ENCODE peak calls at places on chromosomes 2 and 18, in five cellular contexts. X, U, R, Y and P are unnamed samples.

GRCh38 chr2:74540291-74540690 is 10.6 kb downstream of the HTRA2 start:
- DNase-seq in X (peak), U (no peak), R (no peak), Y (no peak), P (no peak)

GRCh38 chr2:205748660-205749059 is 66.4 kb downstream of the NRP2 start:
- DNase-seq in X (no peak), U (peak), R (no peak), Y (no peak), P (peak)

GRCh38 chr2:40287201-40287600 is 164.7 kb downstream of the SLC8A1 start:
- DNase-seq in X (no peak), U (no peak), R (no peak), Y (no peak), P (no peak)

GRCh38 chr2:11482473-11483031 is 16.6 kb upstream of the E2F6 start:
- DNase-seq in X (no peak), U (no peak), R (peak), Y (no peak), P (no peak)

GRCh38 chr2:158637357-158637756 is 157.8 kb upstream of the DAPL1 start:
- DNase-seq in X (no peak), U (no peak), R (no peak), Y (no peak), P (no peak)

GRCh38 chr2:237919593-237919992 is 47.2 kb upstream of the UBE2F start:
- DNase-seq in X (no peak), U (no peak), R (peak), Y (no peak), P (no peak)

GRCh38 chr2:71358931-71359671 is 27.5 kb downstream of the ZNF638 start:
- DNase-seq in X (no peak), U (no peak), R (no peak), Y (no peak), P (no peak)

GRCh38 chr2:119960821-119961220 is 52.1 kb upstream of the EPB41L5 start:
- DNase-seq in X (no peak), U (no peak), R (no peak), Y (no peak), P (no peak)

GRCh38 chr2:178449700-178450573 is 1.0 kb downstream of the PRKRA start:
- DNase-seq in X (no peak), U (no peak), R (no peak), Y (no peak), P (no peak)

GRCh38 chr2:191501390-191502168 is 176.4 kb upstream of the NABP1 start:
- DNase-seq in X (no peak), U (peak), R (no peak), Y (no peak), P (no peak)

GRCh38 chr2:230441188-230441897 is 25.3 kb downstream of the SP100 start:
- DNase-seq in X (no peak), U (no peak), R (no peak), Y (no peak), P (no peak)

GRCh38 chr18:31100598-31101147 is 1.5 kb downstream of the DSC2 start:
- DNase-seq in X (no peak), U (no peak), R (no peak), Y (peak), P (no peak)

GRCh38 chr2:230225486-230225885 is at the start of gene SP140:
- DNase-seq in X (peak), U (no peak), R (peak), Y (peak), P (no peak)

GRCh38 chr2:7992612-7993596 is 689.0 kb upstream of the ID2 start:
- DNase-seq in X (no peak), U (no peak), R (no peak), Y (no peak), P (no peak)

GRCh38 chr2:95346236-95346737 is 49.1 kb downstream of the KCNIP3 start:
- DNase-seq in X (peak), U (peak), R (no peak), Y (peak), P (no peak)

GRCh38 chr2:95348609-95349567 is 51.7 kb downstream of the KCNIP3 start:
- DNase-seq in X (no peak), U (no peak), R (no peak), Y (peak), P (no peak)

GRCh38 chr2:95347681-95348608 is 50.8 kb downstream of the KCNIP3 start:
- DNase-seq in X (peak), U (no peak), R (no peak), Y (peak), P (no peak)

GRCh38 chr2:95345415-95346235 is 48.5 kb downstream of the KCNIP3 start:
- DNase-seq in X (peak), U (peak), R (peak), Y (peak), P (peak)

GRCh38 chr2:95346738-95347671 is 49.9 kb downstream of the KCNIP3 start:
- DNase-seq in X (peak), U (peak), R (no peak), Y (peak), P (no peak)
- H3K27ac ChIP-seq in X (no peak), U (peak), R (no peak), Y (no peak), P (no peak)

GRCh38 chr18:34817636-34818035 is 107.5 kb downstream of the DTNA start:
- DNase-seq in X (no peak), U (no peak), R (no peak), Y (no peak), P (no peak)

GRCh38 chr18:34820360-34820759 is 110.3 kb downstream of the DTNA start:
- DNase-seq in X (no peak), U (no peak), R (no peak), Y (no peak), P (no peak)

GRCh38 chr18:34816183-34816582 is 106.1 kb downstream of the DTNA start:
- DNase-seq in X (no peak), U (no peak), R (no peak), Y (no peak), P (no peak)

GRCh38 chr18:34821669-34822210 is 111.6 kb downstream of the DTNA start:
- DNase-seq in X (no peak), U (no peak), R (no peak), Y (no peak), P (no peak)

GRCh38 chr18:34818069-34818468 is 108.0 kb downstream of the DTNA start:
- DNase-seq in X (no peak), U (no peak), R (peak), Y (no peak), P (no peak)
- H3K27ac ChIP-seq in X (no peak), U (no peak), R (peak), Y (no peak), P (no peak)

DNA sequence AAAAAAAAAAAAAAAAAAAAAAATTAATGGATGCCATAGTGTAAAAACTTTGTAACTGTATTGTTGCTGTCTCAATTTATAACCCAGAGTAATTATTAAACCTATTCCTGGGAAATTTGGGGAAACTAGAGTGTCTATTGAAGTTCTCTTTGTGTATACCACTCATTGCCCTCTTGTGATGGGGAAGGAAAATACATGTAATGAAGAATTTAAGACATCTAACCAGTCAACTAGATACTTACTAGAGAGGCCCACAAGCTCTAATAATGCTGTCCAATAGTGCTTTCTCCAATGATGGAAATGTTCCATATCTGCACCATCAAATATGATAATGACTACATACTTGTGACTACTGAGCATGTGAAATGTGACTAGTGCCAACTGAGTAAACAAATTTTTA is 168.5 kb upstream of the SLC39A10 start:
- DNase-seq in X (no peak), U (no peak), R (no peak), Y (no peak), P (no peak)
- H3K27ac ChIP-seq in X (no peak), U (no peak), R (no peak), Y (no peak), P (no peak)

DNA sequence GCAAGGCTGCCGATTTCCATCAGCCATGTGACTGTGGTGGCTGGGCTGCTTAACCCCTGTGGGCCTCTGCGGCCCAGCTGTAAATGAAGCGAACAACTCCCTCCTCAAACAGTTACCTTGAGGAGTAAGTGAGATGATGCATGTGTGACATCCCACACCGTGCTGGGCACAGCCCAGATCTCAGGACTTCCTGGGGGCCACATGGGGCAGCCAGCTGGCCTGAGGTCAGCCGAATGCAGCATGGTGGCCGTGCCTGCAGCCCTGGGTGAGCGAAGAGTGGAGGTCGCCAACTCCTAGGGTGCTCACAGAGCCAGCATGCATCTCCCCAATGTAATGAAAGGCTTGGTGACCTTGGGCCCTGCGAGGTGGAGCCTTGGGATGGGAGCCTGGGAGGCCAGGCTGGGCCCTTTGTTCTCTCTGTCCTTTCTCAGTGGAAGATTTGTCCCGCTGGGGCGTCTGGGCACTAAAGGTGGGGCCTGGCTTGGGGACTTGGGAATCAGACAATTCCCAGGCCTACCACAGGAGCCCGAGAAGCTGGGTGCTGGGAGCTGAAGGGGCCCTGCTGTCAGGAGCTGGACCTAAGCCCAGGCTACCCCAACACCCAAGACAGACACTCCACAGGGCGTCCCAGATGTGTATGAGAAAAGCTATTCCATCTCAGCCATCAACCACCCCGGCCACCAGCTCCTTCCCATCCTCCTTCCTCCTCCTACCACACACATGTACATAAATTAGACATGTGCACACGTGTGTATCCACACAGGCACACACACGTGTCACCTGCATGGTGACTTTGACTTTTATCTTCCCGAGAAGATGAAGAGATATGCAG is 24.9 kb downstream of the CIB4 start:
- DNase-seq in X (peak), U (no peak), R (no peak), Y (no peak), P (no peak)
- H3K27ac ChIP-seq in X (peak), U (no peak), R (no peak), Y (no peak), P (no peak)

GRCh38 chr2:189002079-189002478 is 27.9 kb downstream of the COL3A1 start:
- DNase-seq in X (no peak), U (peak), R (no peak), Y (no peak), P (peak)
- H3K27ac ChIP-seq in X (no peak), U (peak), R (no peak), Y (no peak), P (no peak)

GRCh38 chr18:11119550-11119949 is 29.8 kb downstream of the PIEZO2 start:
- DNase-seq in X (no peak), U (no peak), R (no peak), Y (no peak), P (no peak)
- H3K27ac ChIP-seq in X (no peak), U (peak), R (peak), Y (no peak), P (no peak)

DNA sequence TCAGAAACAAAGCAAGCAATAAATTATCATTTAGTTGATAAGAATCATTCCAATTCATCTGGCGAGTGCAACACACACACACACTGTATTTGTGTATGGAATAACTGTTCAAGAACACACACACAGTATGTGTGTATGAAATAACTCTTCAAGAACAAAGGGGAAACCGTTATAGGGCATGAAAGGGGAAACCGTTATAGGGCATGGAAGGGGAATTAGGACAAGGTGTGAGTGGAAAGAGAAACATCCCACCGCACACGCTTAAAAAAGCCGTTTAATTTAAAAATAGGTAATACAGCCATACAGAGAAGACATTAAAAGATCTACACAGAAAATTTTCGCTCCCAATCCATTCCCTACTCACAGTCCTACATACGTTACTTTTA is 607 bp upstream of the TSN start:
- DNase-seq in X (no peak), U (no peak), R (no peak), Y (no peak), P (no peak)
- H3K27ac ChIP-seq in X (peak), U (peak), R (peak), Y (no peak), P (peak)